ENCODE peak calls at places on chromosomes 2 and 18, in six cellular contexts. H is T-helper 9 cell; Q is frontal cortex; Z is stimulated activated CD4-positive, alpha-beta T cell treated with anti-CD3 and anti-CD28 coated beads, Interleukin-12 subunit alpha, Interleukin-12 subunit beta, amount 100 ng/mL, for 4 hours; O is smooth muscle cell of the brain vasculature; I is HL-60. V is an unnamed sample.

GRCh38 chr2:71008342-71008741 is 13.7 kb upstream of the TEX261 start:
- DNase-seq in O (no peak), Z (no peak), Q (no peak), H (no peak), I (no peak), V (no peak)

GRCh38 chr2:191189112-191189635 is 38.4 kb upstream of the STAT4 start:
- DNase-seq in I (no peak), Z (no peak), H (no peak), O (no peak), Q (no peak), V (no peak)

GRCh38 chr2:32357545-32358482 is 991 bp downstream of the BIRC6 start:
- DNase-seq in I (no peak), H (peak), Z (peak), Q (peak), O (peak), V (peak)

GRCh38 chr2:36357506-36358316 is 2.1 kb downstream of the CRIM1 start:
- DNase-seq in Z (peak), O (no peak), I (no peak), Q (no peak), H (no peak), V (no peak)

GRCh38 chr2:40680547-40680946 is 228.7 kb upstream of the SLC8A1 start:
- DNase-seq in Q (no peak), Z (no peak), O (no peak), I (no peak), H (no peak), V (no peak)

GRCh38 chr2:45014016-45014702 is 4.9 kb upstream of the SIX2 start:
- DNase-seq in H (no peak), O (peak), I (no peak), Q (peak), Z (no peak), V (no peak)

GRCh38 chr18:79930020-79930642 is 21.3 kb downstream of the SLC66A2 start:
- DNase-seq in I (no peak), Z (no peak), Q (no peak), O (no peak), H (no peak), V (no peak)

GRCh38 chr18:70373062-70373519 is 84.2 kb downstream of the SOCS6 start:
- DNase-seq in H (no peak), Z (no peak), I (no peak), Q (no peak), O (no peak), V (no peak)

GRCh38 chr18:3440340-3440739 is 9.6 kb upstream of the TGIF1 start:
- DNase-seq in I (no peak), H (no peak), O (no peak), Q (no peak), Z (no peak), V (no peak)

GRCh38 chr2:38178142-38178541 is 102.2 kb upstream of the CYP1B1 start:
- DNase-seq in H (no peak), I (peak), Q (no peak), Z (no peak), O (peak), V (no peak)

GRCh38 chr18:53408271-53408670 is 816.2 kb downstream of the MBD2 start:
- DNase-seq in Q (no peak), I (peak), Z (no peak), H (no peak), O (no peak), V (no peak)

GRCh38 chr2:133773862-133774674 is 205.8 kb upstream of the NCKAP5 start:
- DNase-seq in Q (peak), Z (no peak), O (no peak), I (no peak), H (no peak), V (no peak)

GRCh38 chr2:224024270-224024669 is 14.8 kb downstream of the SERPINE2 start:
- DNase-seq in Z (no peak), I (no peak), Q (no peak), H (no peak), O (no peak), V (no peak)